ENCODE peak calls at places on chromosomes 12 and 14, in seven cellular contexts. V is HepG2, B is K562, U is GM12891, H is GM12892, T is GM12878, L is H1. P is an unnamed sample.
A peak's percentile ranks its signal among the peaks of the same experiment; 100 is the strongest.

GRCh38 chr14:25400607-25401206 is 350.8 kb upstream of the STXBP6 start:
- DNase-seq in V (peak; percentile 70), B (peak; percentile 13), U (no peak), H (no peak), T (no peak), L (no peak), P (peak; percentile 9)

GRCh38 chr14:36657409-36658090 is 4.1 kb upstream of the PAX9 start:
- DNase-seq in V (no peak), B (no peak), U (no peak), H (no peak), T (no peak), L (no peak), P (peak; percentile 41)

GRCh38 chr14:96268426-96269358 is 12.7 kb downstream of the BDKRB1 start:
- DNase-seq in V (no peak), B (no peak), U (no peak), H (no peak), T (no peak), L (no peak), P (no peak)

GRCh38 chr12:19643635-19644034 is 204.3 kb downstream of the AEBP2 start:
- DNase-seq in V (peak; percentile 5), B (peak; percentile 3), U (no peak), H (no peak), T (no peak), L (peak; percentile 51), P (peak; percentile 56)

GRCh38 chr12:65881348-65881961 is 57.2 kb downstream of the HMGA2 start:
- DNase-seq in V (no peak), B (no peak), U (no peak), H (no peak), T (no peak), L (no peak), P (no peak)

GRCh38 chr12:125454786-125455450 is 389.7 kb downstream of the AACS start:
- DNase-seq in V (no peak), B (no peak), U (no peak), H (no peak), T (no peak), L (no peak), P (no peak)

GRCh38 chr12:29741342-29742241 is 42.1 kb downstream of the TMTC1 start:
- DNase-seq in V (no peak), B (no peak), U (no peak), H (no peak), T (no peak), L (no peak), P (no peak)

GRCh38 chr12:45407188-45407850 is 191.4 kb downstream of the ANO6 start:
- DNase-seq in V (no peak), B (peak; percentile 16), U (no peak), H (no peak), T (no peak), L (no peak), P (no peak)

GRCh38 chr14:81829447-81829846 is 295.8 kb upstream of the SEL1L start:
- DNase-seq in V (no peak), B (no peak), U (no peak), H (no peak), T (no peak), L (no peak), P (no peak)

GRCh38 chr14:21860172-21860571 is 186.6 kb upstream of the OR4E1 start:
- DNase-seq in V (peak; percentile 30), B (peak; percentile 37), U (no peak), H (no peak), T (no peak), L (no peak), P (peak; percentile 5)

GRCh38 chr12:4745249-4745648 is 25.0 kb downstream of the GALNT8 start:
- DNase-seq in V (no peak), B (no peak), U (no peak), H (no peak), T (no peak), L (no peak), P (no peak)

GRCh38 chr12:111034148-111034910 is 114.0 kb upstream of the MYL2 start:
- DNase-seq in V (no peak), B (no peak), U (no peak), H (no peak), T (no peak), L (no peak), P (peak; percentile 80)

GRCh38 chr14:105884808-105885281 is 358.5 kb downstream of the TMEM121 start:
- DNase-seq in V (no peak), B (no peak), U (no peak), H (no peak), T (no peak), L (no peak), P (no peak)

GRCh38 chr12:85805654-85806053 is 30.6 kb downstream of the RASSF9 start:
- DNase-seq in V (no peak), B (no peak), U (no peak), H (no peak), T (no peak), L (no peak), P (no peak)

GRCh38 chr12:112939761-112940357 is 1.6 kb downstream of the OAS3 start:
- DNase-seq in V (no peak), B (no peak), U (peak; percentile 51), H (peak; percentile 44), T (peak; percentile 65), L (no peak), P (peak; percentile 56)

GRCh38 chr12:64625243-64626077 is 15.2 kb downstream of the RASSF3 start:
- DNase-seq in V (peak; percentile 85), B (peak; percentile 83), U (no peak), H (no peak), T (peak; percentile 78), L (no peak), P (peak; percentile 52)

GRCh38 chr14:36662543-36663403 is 1.1 kb downstream of the PAX9 start:
- DNase-seq in V (no peak), B (peak; percentile 27), U (no peak), H (no peak), T (no peak), L (no peak), P (no peak)

GRCh38 chr12:75672212-75672611 is 160.8 kb upstream of the KRR1 start:
- DNase-seq in V (no peak), B (no peak), U (no peak), H (no peak), T (no peak), L (no peak), P (peak; percentile 3)

GRCh38 chr12:90978117-90978770 is 23.3 kb upstream of the CCER1 start:
- DNase-seq in V (peak; percentile 16), B (peak; percentile 25), U (no peak), H (no peak), T (peak; percentile 11), L (no peak), P (peak; percentile 32)

GRCh38 chr12:44875417-44875953 is 630 bp downstream of the NELL2 start:
- DNase-seq in V (no peak), B (no peak), U (no peak), H (no peak), T (no peak), L (no peak), P (peak; percentile 55)

GRCh38 chr14:57408634-57409033 is 18.2 kb downstream of the NAA30 start:
- DNase-seq in V (no peak), B (no peak), U (no peak), H (no peak), T (no peak), L (no peak), P (no peak)

GRCh38 chr12:27342551-27342950 is 9.9 kb downstream of the BMAL2 start:
- DNase-seq in V (no peak), B (no peak), U (no peak), H (no peak), T (no peak), L (no peak), P (no peak)

GRCh38 chr14:50520947-50521815 is 11.2 kb downstream of the MAP4K5 start:
- DNase-seq in V (no peak), B (no peak), U (no peak), H (no peak), T (peak; percentile 56), L (no peak), P (no peak)

GRCh38 chr12:55930771-55931316 is at the start of gene DGKA:
- DNase-seq in V (peak; percentile 65), B (peak; percentile 77), U (no peak), H (peak; percentile 52), T (peak; percentile 53), L (no peak), P (peak; percentile 74)

GRCh38 chr14:58555647-58556046 is 82.1 kb upstream of the DACT1 start:
- DNase-seq in V (no peak), B (no peak), U (no peak), H (no peak), T (no peak), L (no peak), P (no peak)

GRCh38 chr14:61535470-61535869 is 159.8 kb upstream of the HIF1A start:
- DNase-seq in V (no peak), B (no peak), U (no peak), H (no peak), T (no peak), L (no peak), P (no peak)

GRCh38 chr12:106648736-106649135 is 65.9 kb downstream of the RFX4 start:
- DNase-seq in V (no peak), B (no peak), U (no peak), H (no peak), T (no peak), L (no peak), P (no peak)
- TF ChIP-seq TAF1 in V (no peak), B (no peak), U (no peak), H (no peak), T (no peak), L (no peak), P (no peak)

GRCh38 chr14:88919502-88919901 is 95.1 kb downstream of the TTC8 start:
- DNase-seq in V (no peak), B (no peak), U (no peak), H (no peak), T (no peak), L (no peak), P (no peak)
- TF ChIP-seq TAF1 in V (no peak), B (no peak), U (no peak), H (no peak), T (no peak), L (no peak), P (no peak)

GRCh38 chr12:6369916-6370575 is 5.3 kb downstream of the SCNN1A start:
- DNase-seq in V (no peak), B (no peak), U (no peak), H (no peak), T (no peak), L (no peak), P (no peak)

GRCh38 chr12:6370994-6371754 is 4.2 kb downstream of the SCNN1A start:
- DNase-seq in V (peak; percentile 97), B (peak; percentile 73), U (no peak), H (no peak), T (peak; percentile 34), L (peak; percentile 93), P (no peak)

GRCh38 chr12:6368906-6369525 is 6.3 kb downstream of the SCNN1A start:
- DNase-seq in V (no peak), B (no peak), U (no peak), H (no peak), T (no peak), L (no peak), P (no peak)

GRCh38 chr12:6372403-6373003 is 2.9 kb downstream of the SCNN1A start:
- DNase-seq in V (peak; percentile 91), B (no peak), U (no peak), H (no peak), T (no peak), L (no peak), P (no peak)

GRCh38 chr12:6370576-6370935 is 4.8 kb downstream of the SCNN1A start:
- DNase-seq in V (no peak), B (no peak), U (no peak), H (no peak), T (no peak), L (no peak), P (no peak)
- TF ChIP-seq TAF1 in V (no peak), B (no peak), U (no peak), H (no peak), T (no peak), L (no peak), P (no peak)

GRCh38 chr14:69518341-69519101 is 34.0 kb downstream of the PLEKHD1 start:
- DNase-seq in V (no peak), B (no peak), U (no peak), H (no peak), T (no peak), L (no peak), P (no peak)
- TF ChIP-seq TAF1 in V (no peak), B (no peak), U (no peak), H (no peak), T (no peak), L (no peak), P (no peak)